ENCODE peak calls at places on chromosomes 7 and 10, in six cellular contexts. X is AG09309; C is activated CD4-positive, alpha-beta memory T cell treated with anti-CD3 and anti-CD28 coated beads for 36 hours; B is epithelial cell of esophagus; H is left cardiac atrium; D is NCI-H446. V is an unnamed sample.

GRCh38 chr7:1357601-1358271 is 101.5 kb downstream of the MICALL2 start:
- DNase-seq in H (no peak), B (no peak), X (no peak), C (peak; percentile 24), D (no peak), V (peak; percentile 53)

GRCh38 chr10:75428434-75429158 is 2.8 kb upstream of the LRMDA start:
- DNase-seq in C (no peak), H (peak; percentile 26), X (no peak), B (peak; percentile 95), D (no peak), V (no peak)

GRCh38 chr10:43039629-43040481 is 37.0 kb upstream of the RET start:
- DNase-seq in D (no peak), B (no peak), X (no peak), C (no peak), H (no peak), V (peak; percentile 45)

GRCh38 chr10:79604294-79604693 is 6.4 kb upstream of the SFTPA1 start:
- DNase-seq in X (no peak), H (no peak), B (no peak), D (no peak), C (no peak), V (no peak)

GRCh38 chr7:27585781-27586447 is 76.8 kb downstream of the HIBADH start:
- DNase-seq in X (no peak), D (no peak), B (no peak), C (no peak), H (no peak), V (no peak)

GRCh38 chr10:987635-987905 is 664 bp upstream of the GTPBP4 start:
- DNase-seq in D (no peak), X (no peak), H (no peak), B (peak; percentile 39), C (no peak), V (no peak)

GRCh38 chr7:125450749-125451148 is 521.1 kb upstream of the POT1 start:
- DNase-seq in C (no peak), B (peak; percentile 4), X (no peak), H (no peak), D (no peak), V (no peak)

GRCh38 chr10:87642988-87643387 is 16.7 kb upstream of the PAPSS2 start:
- DNase-seq in H (no peak), B (peak; percentile 89), D (no peak), X (no peak), C (no peak), V (no peak)

GRCh38 chr7:150992051-150992640 is 1.3 kb downstream of the NOS3 start:
- DNase-seq in B (no peak), H (no peak), X (no peak), D (no peak), C (no peak), V (no peak)

GRCh38 chr7:108037140-108037539 is 34.2 kb upstream of the LAMB1 start:
- DNase-seq in C (no peak), H (no peak), X (no peak), D (no peak), B (no peak), V (no peak)

GRCh38 chr10:7705341-7705740 is 2.2 kb downstream of the ITIH2 start:
- DNase-seq in B (no peak), X (no peak), H (no peak), D (no peak), C (no peak), V (no peak)

GRCh38 chr10:100737359-100738054 is 7.9 kb upstream of the PAX2 start:
- DNase-seq in X (no peak), H (no peak), D (no peak), B (no peak), C (no peak), V (no peak)

GRCh38 chr7:138345567-138345966 is 114.5 kb upstream of the TRIM24 start:
- DNase-seq in H (no peak), X (no peak), D (peak; percentile 11), C (no peak), B (no peak), V (no peak)

GRCh38 chr10:48547061-48547895 is 57.6 kb downstream of the ARHGAP22 start:
- DNase-seq in H (no peak), D (no peak), X (no peak), B (no peak), C (no peak), V (no peak)

GRCh38 chr10:124691448-124692435 is 52.4 kb downstream of the FAM53B start:
- DNase-seq in X (no peak), C (no peak), H (peak; percentile 27), B (no peak), D (no peak), V (no peak)

GRCh38 chr10:14326581-14326980 is 4.1 kb downstream of the FRMD4A start:
- DNase-seq in B (no peak), D (peak; percentile 42), X (no peak), C (no peak), H (no peak), V (no peak)

GRCh38 chr10:122139627-122140151 is 131.4 kb upstream of the BTBD16 start:
- DNase-seq in X (no peak), C (no peak), D (no peak), B (no peak), H (peak; percentile 67), V (no peak)

GRCh38 chr7:47501406-47501805 is 80.5 kb downstream of the TNS3 start:
- DNase-seq in C (no peak), D (no peak), H (no peak), B (no peak), X (no peak), V (no peak)

GRCh38 chr7:150852371-150852905 is at the start of gene AOC1:
- DNase-seq in H (no peak), X (no peak), B (no peak), C (no peak), D (no peak), V (peak; percentile 47)

GRCh38 chr7:148527717-148528168 is 62.8 kb upstream of the C7orf33 start:
- DNase-seq in X (peak; percentile 63), H (peak; percentile 74), C (peak; percentile 93), D (peak; percentile 85), B (peak; percentile 88), V (peak; percentile 69)

GRCh38 chr10:4541292-4541691 is 284.7 kb upstream of the AKR1E2 start:
- DNase-seq in C (no peak), X (peak; percentile 87), H (no peak), B (peak; percentile 98), D (no peak), V (no peak)

GRCh38 chr7:513521-514166 is 6.0 kb downstream of the PDGFA start:
- DNase-seq in C (peak; percentile 46), X (no peak), H (no peak), B (peak; percentile 47), D (no peak), V (no peak)

GRCh38 chr10:80161321-80162084 is 29.0 kb downstream of the PLAC9 start:
- DNase-seq in H (no peak), C (no peak), X (no peak), D (no peak), B (no peak), V (no peak)

GRCh38 chr10:101441539-101442455 is 87.8 kb downstream of the BTRC start:
- DNase-seq in C (peak; percentile 12), D (peak; percentile 66), X (peak; percentile 46), H (no peak), B (peak; percentile 82), V (no peak)